ENCODE peak calls at places on chromosome 14, in ten cellular contexts. J, C, W, G, R, U, K, V, O and E are unnamed samples.

GRCh38 chr14:71933026-71933587 is 878 bp downstream of the RGS6 start:
- DNase-seq in R (no peak), G (no peak), V (no peak), K (no peak), C (no peak), W (no peak), O (peak; percentile 70), J (no peak), U (no peak), E (no peak)

GRCh38 chr14:20848316-20848954 is 42.8 kb upstream of the RNASE3 start:
- DNase-seq in W (peak; percentile 47), U (no peak), J (no peak), K (no peak), G (peak; percentile 52), V (peak; percentile 32), O (no peak), R (no peak), C (no peak), E (no peak)

GRCh38 chr14:58659846-58660245 is 22.1 kb downstream of the DACT1 start:
- DNase-seq in C (no peak), V (no peak), J (no peak), O (no peak), G (no peak), K (no peak), R (no peak), W (no peak), U (no peak), E (no peak)

GRCh38 chr14:23622990-23623389 is 13.2 kb upstream of the DHRS2 start:
- DNase-seq in V (no peak), U (no peak), O (no peak), R (no peak), G (no peak), C (no peak), W (no peak), J (no peak), K (no peak), E (no peak)

GRCh38 chr14:64232095-64232830 is 61.9 kb downstream of the ESR2 start:
- DNase-seq in R (peak; percentile 95), K (no peak), U (no peak), W (no peak), O (no peak), C (no peak), J (no peak), V (no peak), G (no peak), E (no peak)

GRCh38 chr14:42004321-42004720 is 397.6 kb downstream of the LRFN5 start:
- DNase-seq in K (no peak), G (no peak), U (no peak), V (no peak), C (no peak), J (no peak), W (no peak), O (no peak), R (no peak), E (no peak)

GRCh38 chr14:28297559-28297958 is 469.0 kb upstream of the FOXG1 start:
- DNase-seq in C (no peak), J (no peak), K (no peak), W (no peak), R (no peak), U (no peak), O (no peak), V (no peak), G (no peak), E (no peak)

GRCh38 chr14:36791402-36791801 is 129.7 kb downstream of the PAX9 start:
- DNase-seq in C (no peak), J (no peak), K (no peak), W (no peak), U (no peak), O (no peak), G (no peak), R (no peak), V (no peak), E (no peak)

GRCh38 chr14:90894241-90894640 is 78.0 kb upstream of the TTC7B start:
- DNase-seq in K (no peak), W (no peak), G (no peak), J (no peak), R (no peak), O (no peak), V (no peak), C (no peak), U (no peak), E (no peak)

GRCh38 chr14:85701116-85701515 is 171.2 kb downstream of the FLRT2 start:
- DNase-seq in W (no peak), R (no peak), K (no peak), J (no peak), O (no peak), C (no peak), G (no peak), V (no peak), U (no peak), E (no peak)

GRCh38 chr14:82180057-82180620 is 646.5 kb upstream of the SEL1L start:
- DNase-seq in C (no peak), U (no peak), J (no peak), W (no peak), G (no peak), R (no peak), K (no peak), V (no peak), O (no peak), E (no peak)

GRCh38 chr14:100827751-100828447 is 2.0 kb downstream of the MEG3 start:
- DNase-seq in R (peak; percentile 72), V (no peak), G (no peak), O (no peak), J (no peak), U (no peak), K (no peak), C (no peak), W (no peak), E (no peak)

DNA sequence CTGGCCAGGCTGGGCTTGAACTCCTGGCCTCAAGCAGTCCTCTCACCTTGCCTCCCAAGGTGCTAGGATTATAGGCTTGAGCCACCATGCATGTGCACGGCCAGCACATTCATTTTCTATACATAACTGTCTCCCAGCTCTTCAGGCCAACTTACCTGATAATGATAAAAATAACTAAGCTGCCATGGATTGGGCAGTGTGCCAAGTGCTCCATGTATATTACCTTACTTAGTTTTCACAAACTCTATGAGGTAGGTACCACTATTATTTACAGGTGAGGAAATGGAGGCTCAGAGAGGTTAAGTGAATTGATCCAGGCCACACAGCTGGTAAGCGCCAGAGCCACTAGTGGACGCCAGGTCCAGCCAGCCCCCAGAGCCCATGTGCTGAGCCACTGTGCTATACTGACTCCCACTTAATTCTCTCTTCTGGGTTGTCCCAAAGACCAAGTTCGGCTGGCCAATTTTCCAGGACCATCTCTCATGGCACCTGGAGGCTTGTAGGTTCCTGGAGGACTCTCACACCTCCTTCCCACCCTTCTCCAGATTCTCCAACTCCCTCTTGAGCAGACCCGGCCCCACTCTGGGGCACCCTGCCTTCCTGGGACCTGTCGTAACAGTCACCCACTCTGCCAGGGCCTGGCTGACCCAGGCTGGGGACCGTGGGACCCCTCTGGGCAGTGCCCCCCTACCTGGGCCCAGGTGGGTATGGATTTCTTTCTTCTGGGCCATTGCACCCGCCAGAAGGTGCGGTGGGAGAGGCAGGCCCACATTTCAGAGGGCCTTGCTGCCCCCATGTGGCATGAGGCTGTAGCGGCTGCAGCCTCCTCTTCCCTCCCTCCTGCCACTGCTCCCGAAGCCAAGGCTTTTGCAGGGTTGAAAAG is 30.2 kb upstream of the CIPC start:
- DNase-seq in W (peak; percentile 73), C (no peak), V (peak; percentile 42), G (peak; percentile 22), R (peak; percentile 61), K (no peak), O (peak; percentile 91), U (peak; percentile 61), J (peak; percentile 78), E (peak; percentile 86)
- TF ChIP-seq POLR2AphosphoS5 in W (no peak), C (no peak), V (no peak), G (no peak), R (no peak), K (no peak), O (no peak), U (no peak), J (no peak), E (peak; percentile 25)

DNA sequence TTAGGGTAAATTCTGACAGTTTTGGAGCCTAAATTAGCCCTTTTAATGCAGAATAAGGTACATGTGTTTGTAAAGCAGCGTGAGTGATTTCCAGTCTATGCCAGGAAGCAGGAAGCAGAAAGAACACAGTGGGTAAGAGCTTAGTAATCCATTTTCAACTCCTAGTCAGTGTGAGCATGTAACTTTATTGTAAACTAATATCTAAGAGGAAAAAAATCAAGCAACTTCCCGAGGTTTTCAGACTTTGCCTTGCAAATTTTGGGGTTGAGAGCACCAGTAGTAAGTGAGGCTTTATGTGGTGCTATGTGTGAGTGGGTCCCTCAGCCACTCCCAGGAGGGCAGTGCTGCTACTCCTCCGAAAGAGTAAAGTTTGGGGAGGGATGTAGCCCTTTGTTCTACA is 2.9 kb downstream of the CIPC start:
- DNase-seq in V (no peak), J (no peak), K (no peak), R (peak; percentile 28), G (no peak), W (no peak), U (no peak), C (no peak), O (no peak), E (no peak)
- TF ChIP-seq POLR2AphosphoS5 in V (no peak), J (no peak), K (no peak), R (no peak), G (no peak), W (no peak), U (no peak), C (no peak), O (no peak), E (no peak)

DNA sequence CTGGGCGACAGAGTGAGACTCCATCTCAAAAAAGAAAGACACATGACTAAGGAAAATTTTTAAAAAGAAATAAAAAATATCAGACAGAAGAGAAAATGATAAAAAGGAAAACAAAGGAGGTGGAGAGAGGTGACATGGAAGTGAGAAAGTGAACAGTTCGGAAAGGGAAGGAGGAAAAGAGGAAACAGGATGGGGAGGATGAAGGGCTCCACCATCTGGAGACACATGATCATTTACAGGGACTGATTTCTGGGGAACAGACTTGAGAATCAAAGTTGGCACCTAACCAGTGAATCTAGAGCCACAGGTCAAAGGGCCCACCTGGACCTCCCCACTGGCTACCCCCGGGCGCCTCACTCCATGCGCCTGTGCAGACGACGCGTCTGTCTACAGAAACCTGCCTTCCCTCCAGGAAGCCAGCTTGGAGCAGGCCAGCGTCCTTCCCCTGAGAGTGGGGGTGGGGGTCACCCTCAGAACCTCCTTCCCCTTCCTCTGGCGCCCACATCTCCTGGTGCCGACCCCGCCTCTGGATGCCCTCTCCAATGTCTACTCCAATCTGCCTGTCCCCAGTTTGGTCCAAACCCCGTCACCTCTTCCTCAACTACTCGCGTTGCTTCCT is 60.5 kb downstream of the AMN start:
- DNase-seq in J (no peak), C (no peak), U (no peak), V (no peak), W (no peak), R (no peak), K (no peak), G (no peak), O (no peak), E (peak; percentile 54)
- TF ChIP-seq POLR2AphosphoS5 in J (no peak), C (no peak), U (no peak), V (no peak), W (no peak), R (no peak), K (no peak), G (no peak), O (no peak), E (no peak)

GRCh38 chr14:55120466-55121144 is 8.4 kb upstream of the LGALS3 start:
- DNase-seq in O (no peak), K (peak; percentile 72), W (peak; percentile 49), U (no peak), C (no peak), G (no peak), V (no peak), J (peak; percentile 48), R (no peak), E (no peak)
- TF ChIP-seq POLR2AphosphoS5 in O (no peak), K (no peak), W (no peak), U (no peak), C (no peak), G (no peak), V (no peak), J (no peak), R (no peak), E (no peak)